ENCODE peak calls at places on chromosomes 5 and 9, in four cellular contexts. W is GM19239, M is renal cortical epithelial cell, Q is NB4. N is an unnamed sample.

GRCh38 chr5:90047113-90047512 is 362.4 kb downstream of the CETN3 start:
- DNase-seq in M (no peak), W (no peak), Q (no peak), N (no peak)

GRCh38 chr5:146825033-146825432 is 53.5 kb downstream of the PPP2R2B start:
- DNase-seq in Q (peak), W (no peak), M (peak), N (peak)

GRCh38 chr9:130332384-130332926 is 66.9 kb downstream of the HMCN2 start:
- DNase-seq in Q (no peak), M (no peak), W (no peak), N (no peak)

GRCh38 chr5:146765089-146765832 is 113.3 kb downstream of the PPP2R2B start:
- DNase-seq in M (no peak), W (no peak), Q (no peak), N (no peak)

GRCh38 chr5:157816682-157817268 is 42.2 kb downstream of the CLINT1 start:
- DNase-seq in Q (peak), W (no peak), M (peak), N (no peak)

GRCh38 chr5:90792725-90793124 is 234.1 kb downstream of the ADGRV1 start:
- DNase-seq in Q (no peak), M (peak), W (no peak), N (no peak)

GRCh38 chr5:150781706-150782614 is 3.4 kb downstream of the SMIM3 start:
- DNase-seq in W (no peak), M (no peak), Q (peak), N (peak)

GRCh38 chr9:20558609-20559016 is 63.7 kb downstream of the MLLT3 start:
- DNase-seq in W (no peak), M (peak), Q (peak), N (no peak)

GRCh38 chr9:83959061-83959460 is 21.0 kb downstream of the HNRNPK start:
- DNase-seq in Q (no peak), M (peak), W (no peak), N (peak)

GRCh38 chr9:79395691-79396558 is 175.8 kb upstream of the TLE4 start:
- DNase-seq in Q (no peak), W (no peak), M (no peak), N (no peak)

GRCh38 chr9:115350548-115350947 is 232.6 kb upstream of the TNC start:
- DNase-seq in Q (no peak), W (no peak), M (peak), N (no peak)

GRCh38 chr9:128902351-128903078 is 18.3 kb upstream of the PHYHD1 start:
- DNase-seq in W (peak), Q (peak), M (no peak), N (no peak)

GRCh38 chr5:149205625-149206523 is 64.6 kb downstream of the ABLIM3 start:
- DNase-seq in W (no peak), Q (no peak), M (peak), N (no peak)